ENCODE peak calls at places on chromosomes 3 and 15, in seven cellular contexts. One of them, this sample, is unnamed.

GRCh38 chr3:52052831-52053306 is 3.5 kb downstream of the DUSP7 start:
- DNase-seq in upper lobe of right lung: peak
- DNase-seq in breast epithelium: peak
- DNase-seq in foreskin fibroblast: peak
- DNase-seq in aorta: peak
- DNase-seq in GM12865: peak
- DNase-seq in CD8-positive, alpha-beta T cell: peak
- DNase-seq in this sample: peak

GRCh38 chr3:88002448-88002847 is 56.4 kb downstream of the CGGBP1 start:
- DNase-seq in upper lobe of right lung: no peak
- DNase-seq in breast epithelium: no peak
- DNase-seq in foreskin fibroblast: no peak
- DNase-seq in aorta: no peak
- DNase-seq in GM12865: no peak
- DNase-seq in CD8-positive, alpha-beta T cell: no peak
- DNase-seq in this sample: no peak

GRCh38 chr3:115581347-115582135 is 41.8 kb upstream of the GAP43 start:
- DNase-seq in upper lobe of right lung: no peak
- DNase-seq in breast epithelium: no peak
- DNase-seq in foreskin fibroblast: peak
- DNase-seq in aorta: no peak
- DNase-seq in GM12865: no peak
- DNase-seq in CD8-positive, alpha-beta T cell: no peak
- DNase-seq in this sample: peak

GRCh38 chr3:99866167-99866810 is 48.6 kb downstream of the CMSS1 start:
- DNase-seq in upper lobe of right lung: no peak
- DNase-seq in breast epithelium: no peak
- DNase-seq in foreskin fibroblast: peak
- DNase-seq in aorta: no peak
- DNase-seq in GM12865: peak
- DNase-seq in CD8-positive, alpha-beta T cell: no peak
- DNase-seq in this sample: no peak

GRCh38 chr3:77605308-77605707 is 565.4 kb downstream of the ROBO2 start:
- DNase-seq in upper lobe of right lung: no peak
- DNase-seq in breast epithelium: no peak
- DNase-seq in foreskin fibroblast: peak
- DNase-seq in aorta: no peak
- DNase-seq in GM12865: no peak
- DNase-seq in CD8-positive, alpha-beta T cell: no peak
- DNase-seq in this sample: no peak

GRCh38 chr3:15708882-15709677 is 88.7 kb downstream of the ANKRD28 start:
- DNase-seq in upper lobe of right lung: no peak
- DNase-seq in breast epithelium: no peak
- DNase-seq in foreskin fibroblast: peak
- DNase-seq in aorta: no peak
- DNase-seq in GM12865: no peak
- DNase-seq in CD8-positive, alpha-beta T cell: no peak
- DNase-seq in this sample: no peak

GRCh38 chr15:63586790-63587189 is 10.4 kb upstream of the FBXL22 start:
- DNase-seq in upper lobe of right lung: no peak
- DNase-seq in breast epithelium: no peak
- DNase-seq in foreskin fibroblast: no peak
- DNase-seq in aorta: no peak
- DNase-seq in GM12865: no peak
- DNase-seq in CD8-positive, alpha-beta T cell: no peak
- DNase-seq in this sample: no peak

GRCh38 chr15:67303490-67304363 is 49.1 kb downstream of the IQCH start:
- DNase-seq in upper lobe of right lung: no peak
- DNase-seq in breast epithelium: no peak
- DNase-seq in foreskin fibroblast: peak
- DNase-seq in aorta: no peak
- DNase-seq in GM12865: peak
- DNase-seq in CD8-positive, alpha-beta T cell: no peak
- DNase-seq in this sample: no peak

GRCh38 chr3:37183976-37184375 is 9.6 kb upstream of the LRRFIP2 start:
- DNase-seq in upper lobe of right lung: no peak
- DNase-seq in breast epithelium: no peak
- DNase-seq in foreskin fibroblast: no peak
- DNase-seq in aorta: no peak
- DNase-seq in GM12865: no peak
- DNase-seq in CD8-positive, alpha-beta T cell: no peak
- DNase-seq in this sample: no peak

GRCh38 chr3:112776836-112777235 is 69.8 kb downstream of the CD200R1L start:
- DNase-seq in upper lobe of right lung: no peak
- DNase-seq in breast epithelium: no peak
- DNase-seq in foreskin fibroblast: no peak
- DNase-seq in aorta: no peak
- DNase-seq in GM12865: no peak
- DNase-seq in CD8-positive, alpha-beta T cell: no peak
- DNase-seq in this sample: no peak

GRCh38 chr3:156433910-156434309 is 121.0 kb downstream of the SSR3 start:
- DNase-seq in upper lobe of right lung: no peak
- DNase-seq in breast epithelium: no peak
- DNase-seq in foreskin fibroblast: peak
- DNase-seq in aorta: no peak
- DNase-seq in GM12865: no peak
- DNase-seq in CD8-positive, alpha-beta T cell: no peak
- DNase-seq in this sample: no peak

GRCh38 chr3:148727242-148727641 is 29.5 kb downstream of the AGTR1 start:
- DNase-seq in upper lobe of right lung: no peak
- DNase-seq in breast epithelium: no peak
- DNase-seq in foreskin fibroblast: peak
- DNase-seq in aorta: no peak
- DNase-seq in GM12865: peak
- DNase-seq in CD8-positive, alpha-beta T cell: no peak
- DNase-seq in this sample: peak

GRCh38 chr3:74845086-74845485 is 230.6 kb upstream of the CNTN3 start:
- DNase-seq in upper lobe of right lung: no peak
- DNase-seq in breast epithelium: no peak
- DNase-seq in foreskin fibroblast: peak
- DNase-seq in aorta: no peak
- DNase-seq in GM12865: no peak
- DNase-seq in CD8-positive, alpha-beta T cell: no peak
- DNase-seq in this sample: no peak

GRCh38 chr3:39106281-39107055 is 959 bp downstream of the GORASP1 start:
- DNase-seq in upper lobe of right lung: no peak
- DNase-seq in breast epithelium: no peak
- DNase-seq in foreskin fibroblast: peak
- DNase-seq in aorta: no peak
- DNase-seq in GM12865: no peak
- DNase-seq in CD8-positive, alpha-beta T cell: no peak
- DNase-seq in this sample: peak

GRCh38 chr3:183265713-183266417 is 12.8 kb downstream of the B3GNT5 start:
- DNase-seq in upper lobe of right lung: no peak
- DNase-seq in breast epithelium: no peak
- DNase-seq in foreskin fibroblast: peak
- DNase-seq in aorta: no peak
- DNase-seq in GM12865: no peak
- DNase-seq in CD8-positive, alpha-beta T cell: no peak
- DNase-seq in this sample: peak

GRCh38 chr3:31984321-31984720 is 2.8 kb downstream of the ZNF860 start:
- DNase-seq in upper lobe of right lung: no peak
- DNase-seq in breast epithelium: no peak
- DNase-seq in foreskin fibroblast: no peak
- DNase-seq in aorta: no peak
- DNase-seq in GM12865: no peak
- DNase-seq in CD8-positive, alpha-beta T cell: no peak
- DNase-seq in this sample: no peak

GRCh38 chr3:184300377-184300717 is 1.3 kb downstream of the PSMD2 start:
- DNase-seq in upper lobe of right lung: no peak
- DNase-seq in breast epithelium: no peak
- DNase-seq in foreskin fibroblast: peak
- DNase-seq in aorta: no peak
- DNase-seq in GM12865: no peak
- DNase-seq in CD8-positive, alpha-beta T cell: no peak
- DNase-seq in this sample: peak

GRCh38 chr15:83372434-83372873 is 74.7 kb upstream of the SH3GL3 start:
- DNase-seq in upper lobe of right lung: no peak
- DNase-seq in breast epithelium: no peak
- DNase-seq in foreskin fibroblast: peak
- DNase-seq in aorta: no peak
- DNase-seq in GM12865: peak
- DNase-seq in CD8-positive, alpha-beta T cell: no peak
- DNase-seq in this sample: peak

GRCh38 chr15:49855917-49856637 is 235.2 kb downstream of the DTWD1 start:
- DNase-seq in upper lobe of right lung: no peak
- DNase-seq in breast epithelium: no peak
- DNase-seq in foreskin fibroblast: peak
- DNase-seq in aorta: no peak
- DNase-seq in GM12865: no peak
- DNase-seq in CD8-positive, alpha-beta T cell: no peak
- DNase-seq in this sample: peak

GRCh38 chr3:156509209-156510174 is 45.4 kb downstream of the SSR3 start:
- DNase-seq in upper lobe of right lung: no peak
- DNase-seq in breast epithelium: no peak
- DNase-seq in foreskin fibroblast: peak
- DNase-seq in aorta: no peak
- DNase-seq in GM12865: peak
- DNase-seq in CD8-positive, alpha-beta T cell: no peak
- DNase-seq in this sample: no peak

GRCh38 chr15:70528270-70528706 is 235.1 kb downstream of the UACA start:
- DNase-seq in upper lobe of right lung: no peak
- DNase-seq in breast epithelium: no peak
- DNase-seq in foreskin fibroblast: no peak
- DNase-seq in aorta: no peak
- DNase-seq in GM12865: peak
- DNase-seq in CD8-positive, alpha-beta T cell: peak
- DNase-seq in this sample: no peak

GRCh38 chr3:109122690-109123089 is 4.8 kb upstream of the MORC1 start:
- DNase-seq in upper lobe of right lung: no peak
- DNase-seq in breast epithelium: no peak
- DNase-seq in foreskin fibroblast: no peak
- DNase-seq in aorta: no peak
- DNase-seq in GM12865: no peak
- DNase-seq in CD8-positive, alpha-beta T cell: no peak
- DNase-seq in this sample: no peak

GRCh38 chr15:34318277-34319079 is 19.1 kb downstream of the SLC12A6 start:
- DNase-seq in upper lobe of right lung: no peak
- DNase-seq in breast epithelium: peak
- DNase-seq in foreskin fibroblast: peak
- DNase-seq in aorta: no peak
- DNase-seq in GM12865: peak
- DNase-seq in CD8-positive, alpha-beta T cell: no peak
- DNase-seq in this sample: peak

GRCh38 chr15:79874242-79874641 is 22.6 kb downstream of the MTHFS start:
- DNase-seq in upper lobe of right lung: no peak
- DNase-seq in breast epithelium: no peak
- DNase-seq in foreskin fibroblast: no peak
- DNase-seq in aorta: no peak
- DNase-seq in GM12865: no peak
- DNase-seq in CD8-positive, alpha-beta T cell: no peak
- DNase-seq in this sample: no peak

GRCh38 chr3:134430950-134431445 is 54.8 kb downstream of the ANAPC13 start:
- DNase-seq in upper lobe of right lung: no peak
- DNase-seq in breast epithelium: no peak
- DNase-seq in foreskin fibroblast: peak
- DNase-seq in aorta: no peak
- DNase-seq in GM12865: peak
- DNase-seq in CD8-positive, alpha-beta T cell: no peak
- DNase-seq in this sample: no peak

GRCh38 chr3:52388933-52389332 is 56.0 kb downstream of the SEMA3G start:
- DNase-seq in upper lobe of right lung: no peak
- DNase-seq in breast epithelium: no peak
- DNase-seq in foreskin fibroblast: peak
- DNase-seq in aorta: no peak
- DNase-seq in GM12865: no peak
- DNase-seq in CD8-positive, alpha-beta T cell: no peak
- DNase-seq in this sample: no peak

GRCh38 chr3:22439626-22440025 is 688.6 kb upstream of the ZNF385D start:
- DNase-seq in upper lobe of right lung: no peak
- DNase-seq in breast epithelium: no peak
- DNase-seq in foreskin fibroblast: no peak
- DNase-seq in aorta: no peak
- DNase-seq in GM12865: no peak
- DNase-seq in CD8-positive, alpha-beta T cell: no peak
- DNase-seq in this sample: no peak

GRCh38 chr3:64267774-64268604 is 42.7 kb upstream of the PRICKLE2 start:
- DNase-seq in upper lobe of right lung: peak
- DNase-seq in breast epithelium: no peak
- DNase-seq in foreskin fibroblast: peak
- DNase-seq in aorta: peak
- DNase-seq in GM12865: no peak
- DNase-seq in CD8-positive, alpha-beta T cell: no peak
- DNase-seq in this sample: no peak
- H3K4me3 ChIP-seq in upper lobe of right lung: peak
- H3K4me3 ChIP-seq in breast epithelium: peak
- H3K4me3 ChIP-seq in foreskin fibroblast: peak
- H3K4me3 ChIP-seq in aorta: peak
- H3K4me3 ChIP-seq in GM12865: no peak
- H3K4me3 ChIP-seq in CD8-positive, alpha-beta T cell: no peak
- H3K4me3 ChIP-seq in this sample: no peak

GRCh38 chr3:137812018-137812417 is 47.9 kb downstream of the SOX14 start:
- DNase-seq in upper lobe of right lung: no peak
- DNase-seq in breast epithelium: no peak
- DNase-seq in foreskin fibroblast: no peak
- DNase-seq in aorta: no peak
- DNase-seq in GM12865: no peak
- DNase-seq in CD8-positive, alpha-beta T cell: no peak
- DNase-seq in this sample: no peak
- H3K4me3 ChIP-seq in upper lobe of right lung: no peak
- H3K4me3 ChIP-seq in breast epithelium: no peak
- H3K4me3 ChIP-seq in foreskin fibroblast: no peak
- H3K4me3 ChIP-seq in aorta: no peak
- H3K4me3 ChIP-seq in GM12865: no peak
- H3K4me3 ChIP-seq in CD8-positive, alpha-beta T cell: no peak
- H3K4me3 ChIP-seq in this sample: no peak

GRCh38 chr3:29353807-29354206 is 72.9 kb downstream of the RBMS3 start:
- DNase-seq in upper lobe of right lung: no peak
- DNase-seq in breast epithelium: no peak
- DNase-seq in foreskin fibroblast: no peak
- DNase-seq in aorta: no peak
- DNase-seq in GM12865: no peak
- DNase-seq in CD8-positive, alpha-beta T cell: no peak
- DNase-seq in this sample: no peak
- H3K4me3 ChIP-seq in upper lobe of right lung: no peak
- H3K4me3 ChIP-seq in breast epithelium: no peak
- H3K4me3 ChIP-seq in foreskin fibroblast: no peak
- H3K4me3 ChIP-seq in aorta: no peak
- H3K4me3 ChIP-seq in GM12865: no peak
- H3K4me3 ChIP-seq in CD8-positive, alpha-beta T cell: no peak
- H3K4me3 ChIP-seq in this sample: no peak

DNA sequence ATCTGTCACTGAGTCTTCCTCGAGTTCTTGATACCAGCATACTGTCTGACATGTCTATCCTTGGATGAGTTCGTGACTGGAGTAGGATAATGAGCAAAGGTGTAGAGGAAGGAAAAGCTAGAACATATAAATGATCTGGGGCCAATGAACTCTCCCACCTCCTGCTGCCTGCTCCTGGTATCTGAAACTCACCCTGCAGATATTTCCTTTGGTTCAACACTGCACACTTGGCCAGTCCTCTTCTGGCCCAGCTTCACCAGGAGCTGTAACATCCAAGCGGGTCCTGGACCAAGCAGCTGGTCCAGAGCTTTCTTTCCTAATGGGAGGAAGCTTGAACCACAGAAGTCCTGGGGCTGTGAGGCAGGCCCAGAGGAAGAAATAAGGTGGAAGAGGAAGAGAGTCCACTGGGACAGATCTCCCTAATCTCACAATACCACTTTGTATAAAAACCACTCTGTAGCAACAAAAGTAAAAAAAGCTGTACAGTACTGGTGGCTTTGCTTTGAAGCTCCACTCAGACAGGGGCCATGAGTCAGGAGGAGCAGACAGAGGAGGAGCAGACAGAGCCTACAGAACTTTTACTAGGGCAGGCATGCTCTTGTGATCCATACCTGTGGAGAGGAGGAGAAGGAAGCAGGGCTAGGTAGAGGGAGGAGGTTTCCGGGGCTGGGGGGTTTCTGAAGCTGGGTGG is 166.8 kb downstream of the ABHD5 start:
- DNase-seq in upper lobe of right lung: no peak
- DNase-seq in breast epithelium: no peak
- DNase-seq in foreskin fibroblast: peak
- DNase-seq in aorta: no peak
- DNase-seq in GM12865: no peak
- DNase-seq in CD8-positive, alpha-beta T cell: no peak
- DNase-seq in this sample: no peak
- H3K4me3 ChIP-seq in upper lobe of right lung: no peak
- H3K4me3 ChIP-seq in breast epithelium: no peak
- H3K4me3 ChIP-seq in foreskin fibroblast: no peak
- H3K4me3 ChIP-seq in aorta: no peak
- H3K4me3 ChIP-seq in GM12865: no peak
- H3K4me3 ChIP-seq in CD8-positive, alpha-beta T cell: no peak
- H3K4me3 ChIP-seq in this sample: no peak